ENCODE peak calls at places on chromosomes 7 and 10, in eight cellular contexts. One of them, this sample, is unnamed.

GRCh38 chr10:21527634-21528451 is 2.4 kb upstream of the SKIDA1 start:
- DNase-seq in breast epithelium: no peak
- DNase-seq in pancreas: no peak
- DNase-seq in colonic mucosa: no peak
- DNase-seq in psoas muscle: no peak
- DNase-seq in mesendoderm: no peak
- DNase-seq in Panc1: no peak
- DNase-seq in A549: peak; percentile 76
- DNase-seq in this sample: no peak

GRCh38 chr10:1309969-1310789 is 254.0 kb downstream of the WDR37 start:
- DNase-seq in breast epithelium: no peak
- DNase-seq in pancreas: no peak
- DNase-seq in colonic mucosa: no peak
- DNase-seq in psoas muscle: no peak
- DNase-seq in mesendoderm: peak; percentile 63
- DNase-seq in Panc1: no peak
- DNase-seq in A549: no peak
- DNase-seq in this sample: no peak

GRCh38 chr7:13981070-13981469 is 8.4 kb downstream of the ETV1 start:
- DNase-seq in breast epithelium: peak; percentile 71
- DNase-seq in pancreas: no peak
- DNase-seq in colonic mucosa: peak; percentile 71
- DNase-seq in psoas muscle: no peak
- DNase-seq in mesendoderm: peak; percentile 89
- DNase-seq in Panc1: peak; percentile 86
- DNase-seq in A549: peak; percentile 73
- DNase-seq in this sample: peak; percentile 89

GRCh38 chr10:103168436-103168835 is 24.6 kb downstream of the NT5C2 start:
- DNase-seq in breast epithelium: no peak
- DNase-seq in pancreas: no peak
- DNase-seq in colonic mucosa: no peak
- DNase-seq in psoas muscle: no peak
- DNase-seq in mesendoderm: no peak
- DNase-seq in Panc1: no peak
- DNase-seq in A549: peak; percentile 75
- DNase-seq in this sample: peak; percentile 72

GRCh38 chr10:44650576-44651394 is 260.4 kb upstream of the TMEM72 start:
- DNase-seq in breast epithelium: peak; percentile 24
- DNase-seq in pancreas: no peak
- DNase-seq in colonic mucosa: no peak
- DNase-seq in psoas muscle: no peak
- DNase-seq in mesendoderm: no peak
- DNase-seq in Panc1: no peak
- DNase-seq in A549: no peak
- DNase-seq in this sample: no peak

GRCh38 chr7:105017263-105018051 is 3.5 kb downstream of the KMT2E start:
- DNase-seq in breast epithelium: no peak
- DNase-seq in pancreas: no peak
- DNase-seq in colonic mucosa: no peak
- DNase-seq in psoas muscle: no peak
- DNase-seq in mesendoderm: no peak
- DNase-seq in Panc1: no peak
- DNase-seq in A549: no peak
- DNase-seq in this sample: no peak

GRCh38 chr10:104300736-104301292 is 31.8 kb downstream of the GSTO2 start:
- DNase-seq in breast epithelium: peak; percentile 89
- DNase-seq in pancreas: no peak
- DNase-seq in colonic mucosa: no peak
- DNase-seq in psoas muscle: peak; percentile 79
- DNase-seq in mesendoderm: peak; percentile 85
- DNase-seq in Panc1: no peak
- DNase-seq in A549: peak; percentile 59
- DNase-seq in this sample: no peak

GRCh38 chr10:44386546-44387052 is 1.7 kb upstream of the CXCL12 start:
- DNase-seq in breast epithelium: no peak
- DNase-seq in pancreas: peak; percentile 92
- DNase-seq in colonic mucosa: peak; percentile 46
- DNase-seq in psoas muscle: peak; percentile 74
- DNase-seq in mesendoderm: peak; percentile 76
- DNase-seq in Panc1: no peak
- DNase-seq in A549: peak; percentile 48
- DNase-seq in this sample: no peak

GRCh38 chr7:97307521-97308108 is 190.1 kb downstream of the SDHAF3 start:
- DNase-seq in breast epithelium: no peak
- DNase-seq in pancreas: no peak
- DNase-seq in colonic mucosa: no peak
- DNase-seq in psoas muscle: no peak
- DNase-seq in mesendoderm: no peak
- DNase-seq in Panc1: no peak
- DNase-seq in A549: no peak
- DNase-seq in this sample: no peak

GRCh38 chr10:11748866-11749265 is 6.7 kb downstream of the ECHDC3 start:
- DNase-seq in breast epithelium: no peak
- DNase-seq in pancreas: no peak
- DNase-seq in colonic mucosa: no peak
- DNase-seq in psoas muscle: no peak
- DNase-seq in mesendoderm: no peak
- DNase-seq in Panc1: no peak
- DNase-seq in A549: no peak
- DNase-seq in this sample: no peak

GRCh38 chr10:128286413-128287097 is 160.3 kb upstream of the MKI67 start:
- DNase-seq in breast epithelium: no peak
- DNase-seq in pancreas: no peak
- DNase-seq in colonic mucosa: no peak
- DNase-seq in psoas muscle: no peak
- DNase-seq in mesendoderm: peak; percentile 15
- DNase-seq in Panc1: no peak
- DNase-seq in A549: no peak
- DNase-seq in this sample: no peak

GRCh38 chr7:133888061-133888930 is 238.8 kb upstream of the LRGUK start:
- DNase-seq in breast epithelium: no peak
- DNase-seq in pancreas: no peak
- DNase-seq in colonic mucosa: no peak
- DNase-seq in psoas muscle: no peak
- DNase-seq in mesendoderm: no peak
- DNase-seq in Panc1: no peak
- DNase-seq in A549: no peak
- DNase-seq in this sample: no peak

GRCh38 chr7:41027428-41028115 is 675.3 kb downstream of the INHBA start:
- DNase-seq in breast epithelium: no peak
- DNase-seq in pancreas: no peak
- DNase-seq in colonic mucosa: no peak
- DNase-seq in psoas muscle: no peak
- DNase-seq in mesendoderm: peak; percentile 19
- DNase-seq in Panc1: no peak
- DNase-seq in A549: peak; percentile 9
- DNase-seq in this sample: peak; percentile 29

GRCh38 chr10:50992356-50992866 is 81.9 kb upstream of the PRKG1 start:
- DNase-seq in breast epithelium: no peak
- DNase-seq in pancreas: peak; percentile 58
- DNase-seq in colonic mucosa: no peak
- DNase-seq in psoas muscle: peak; percentile 12
- DNase-seq in mesendoderm: no peak
- DNase-seq in Panc1: no peak
- DNase-seq in A549: no peak
- DNase-seq in this sample: no peak

GRCh38 chr7:148335790-148336189 is 254.8 kb upstream of the C7orf33 start:
- DNase-seq in breast epithelium: no peak
- DNase-seq in pancreas: no peak
- DNase-seq in colonic mucosa: no peak
- DNase-seq in psoas muscle: no peak
- DNase-seq in mesendoderm: peak; percentile 64
- DNase-seq in Panc1: no peak
- DNase-seq in A549: no peak
- DNase-seq in this sample: no peak

GRCh38 chr10:131949041-131949862 is 32.5 kb downstream of the BNIP3 start:
- DNase-seq in breast epithelium: peak; percentile 9
- DNase-seq in pancreas: peak; percentile 78
- DNase-seq in colonic mucosa: no peak
- DNase-seq in psoas muscle: no peak
- DNase-seq in mesendoderm: no peak
- DNase-seq in Panc1: no peak
- DNase-seq in A549: no peak
- DNase-seq in this sample: no peak

GRCh38 chr7:36925207-36925606 is 200.9 kb upstream of the AOAH start:
- DNase-seq in breast epithelium: no peak
- DNase-seq in pancreas: no peak
- DNase-seq in colonic mucosa: no peak
- DNase-seq in psoas muscle: no peak
- DNase-seq in mesendoderm: no peak
- DNase-seq in Panc1: no peak
- DNase-seq in A549: no peak
- DNase-seq in this sample: no peak

GRCh38 chr7:143290293-143290692 is 2.1 kb downstream of the CASP2 start:
- DNase-seq in breast epithelium: no peak
- DNase-seq in pancreas: no peak
- DNase-seq in colonic mucosa: no peak
- DNase-seq in psoas muscle: no peak
- DNase-seq in mesendoderm: no peak
- DNase-seq in Panc1: no peak
- DNase-seq in A549: no peak
- DNase-seq in this sample: no peak

GRCh38 chr7:143287935-143288826 is at the start of gene CASP2:
- DNase-seq in breast epithelium: peak; percentile 97
- DNase-seq in pancreas: peak; percentile 100
- DNase-seq in colonic mucosa: peak; percentile 99
- DNase-seq in psoas muscle: peak; percentile 99
- DNase-seq in mesendoderm: peak; percentile 98
- DNase-seq in Panc1: peak; percentile 72
- DNase-seq in A549: peak; percentile 98
- DNase-seq in this sample: peak; percentile 70

GRCh38 chr7:143288836-143289235 is 685 bp downstream of the CASP2 start:
- DNase-seq in breast epithelium: no peak
- DNase-seq in pancreas: no peak
- DNase-seq in colonic mucosa: no peak
- DNase-seq in psoas muscle: no peak
- DNase-seq in mesendoderm: peak; percentile 48
- DNase-seq in Panc1: no peak
- DNase-seq in A549: no peak
- DNase-seq in this sample: no peak

GRCh38 chr7:143287321-143287934 is 723 bp upstream of the CASP2 start:
- DNase-seq in breast epithelium: no peak
- DNase-seq in pancreas: no peak
- DNase-seq in colonic mucosa: no peak
- DNase-seq in psoas muscle: no peak
- DNase-seq in mesendoderm: no peak
- DNase-seq in Panc1: no peak
- DNase-seq in A549: no peak
- DNase-seq in this sample: no peak

DNA sequence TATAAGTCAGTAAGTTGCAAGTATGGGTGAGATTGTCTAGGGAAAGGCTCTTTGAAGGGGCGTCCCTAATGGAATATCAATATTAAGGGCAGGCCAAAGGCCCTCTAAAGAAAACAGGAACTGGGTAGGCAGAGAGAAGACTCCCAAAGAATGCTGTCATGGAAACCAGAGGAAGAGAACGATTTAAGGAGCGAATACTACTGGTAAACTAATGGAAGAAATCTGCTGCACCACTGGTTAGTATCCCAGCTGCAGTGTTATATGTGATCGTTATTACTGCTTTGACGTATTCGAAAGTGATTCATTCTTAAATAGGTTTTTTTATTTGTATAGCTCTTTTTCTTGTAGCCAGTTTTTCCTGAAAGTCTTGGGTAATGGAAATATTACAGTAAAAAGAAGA is 1.3 kb downstream of the CASP2 start:
- DNase-seq in breast epithelium: no peak
- DNase-seq in pancreas: no peak
- DNase-seq in colonic mucosa: no peak
- DNase-seq in psoas muscle: no peak
- DNase-seq in mesendoderm: no peak
- DNase-seq in Panc1: no peak
- DNase-seq in A549: no peak
- DNase-seq in this sample: no peak
- H3K27ac ChIP-seq in breast epithelium: peak overlapping the region; percentile 97
- H3K27ac ChIP-seq in pancreas: no peak overlapping the region
- H3K27ac ChIP-seq in colonic mucosa: no peak overlapping the region
- H3K27ac ChIP-seq in psoas muscle: peak overlapping the region; percentile 91
- H3K27ac ChIP-seq in mesendoderm: no peak overlapping the region
- H3K27ac ChIP-seq in Panc1: peak overlapping the region; percentile 96
- H3K27ac ChIP-seq in A549: peak overlapping the region; percentile 96
- H3K27ac ChIP-seq in this sample: peak overlapping the region; percentile 69

DNA sequence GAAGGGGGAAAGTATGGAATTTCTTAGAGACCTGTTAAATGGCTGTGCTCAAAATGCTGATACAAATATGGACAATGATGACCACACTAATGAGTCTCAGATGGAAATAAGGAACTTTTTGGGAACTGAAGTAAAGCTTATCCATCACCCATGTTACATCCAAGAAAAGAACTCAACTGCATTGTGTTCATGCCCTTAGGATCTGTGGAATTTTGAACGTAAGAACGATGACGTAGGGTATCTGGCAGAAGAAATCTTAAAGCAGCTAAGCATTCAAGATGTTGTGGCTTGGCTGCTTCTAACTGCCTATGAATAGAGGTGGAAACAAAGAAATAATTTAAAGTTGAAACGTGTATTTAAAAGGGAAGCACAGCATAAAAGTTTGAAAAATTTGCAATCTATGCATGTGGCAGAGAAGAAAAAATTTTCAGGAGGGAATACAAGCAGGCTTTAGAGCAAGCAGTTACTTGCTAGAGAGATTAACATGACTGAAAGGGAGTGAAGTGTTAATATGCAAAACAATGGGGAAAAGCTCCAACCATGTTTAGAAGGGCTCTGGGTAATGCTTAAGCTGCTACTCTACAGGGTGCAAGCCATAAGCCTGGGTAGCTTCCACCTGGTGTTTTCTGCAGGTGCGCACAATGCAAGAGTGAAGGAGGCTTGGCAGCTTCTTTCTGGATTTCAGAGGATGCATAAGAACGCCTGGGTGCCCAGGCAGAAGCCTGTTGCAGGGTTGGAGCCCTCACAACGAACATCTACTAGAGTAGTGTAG is 499.7 kb upstream of the SEMA3D start:
- DNase-seq in breast epithelium: no peak
- DNase-seq in pancreas: no peak
- DNase-seq in colonic mucosa: no peak
- DNase-seq in psoas muscle: no peak
- DNase-seq in mesendoderm: no peak
- DNase-seq in Panc1: no peak
- DNase-seq in A549: no peak
- DNase-seq in this sample: no peak
- H3K27ac ChIP-seq in breast epithelium: no peak overlapping the region
- H3K27ac ChIP-seq in pancreas: no peak overlapping the region
- H3K27ac ChIP-seq in colonic mucosa: no peak overlapping the region
- H3K27ac ChIP-seq in psoas muscle: no peak overlapping the region
- H3K27ac ChIP-seq in mesendoderm: no peak overlapping the region
- H3K27ac ChIP-seq in Panc1: no peak overlapping the region
- H3K27ac ChIP-seq in A549: no peak overlapping the region
- H3K27ac ChIP-seq in this sample: peak overlapping the region; percentile 53

GRCh38 chr7:116797611-116798010 is 64.8 kb upstream of the CAPZA2 start:
- DNase-seq in breast epithelium: no peak
- DNase-seq in pancreas: no peak
- DNase-seq in colonic mucosa: peak; percentile 59
- DNase-seq in psoas muscle: no peak
- DNase-seq in mesendoderm: no peak
- DNase-seq in Panc1: no peak
- DNase-seq in A549: no peak
- DNase-seq in this sample: peak; percentile 77
- H3K27ac ChIP-seq in breast epithelium: no peak overlapping the region
- H3K27ac ChIP-seq in pancreas: no peak overlapping the region
- H3K27ac ChIP-seq in colonic mucosa: peak overlapping the region; percentile 71
- H3K27ac ChIP-seq in psoas muscle: peak overlapping the region; percentile 37
- H3K27ac ChIP-seq in mesendoderm: no peak overlapping the region
- H3K27ac ChIP-seq in Panc1: peak overlapping the region; percentile 48
- H3K27ac ChIP-seq in A549: no peak overlapping the region
- H3K27ac ChIP-seq in this sample: peak overlapping the region; percentile 54

GRCh38 chr7:95788288-95788687 is 15.9 kb downstream of the DYNC1I1 start:
- DNase-seq in breast epithelium: no peak
- DNase-seq in pancreas: no peak
- DNase-seq in colonic mucosa: no peak
- DNase-seq in psoas muscle: no peak
- DNase-seq in mesendoderm: no peak
- DNase-seq in Panc1: no peak
- DNase-seq in A549: no peak
- DNase-seq in this sample: no peak
- H3K27ac ChIP-seq in breast epithelium: no peak overlapping the region
- H3K27ac ChIP-seq in pancreas: no peak overlapping the region
- H3K27ac ChIP-seq in colonic mucosa: no peak overlapping the region
- H3K27ac ChIP-seq in psoas muscle: no peak overlapping the region
- H3K27ac ChIP-seq in mesendoderm: no peak overlapping the region
- H3K27ac ChIP-seq in Panc1: no peak overlapping the region
- H3K27ac ChIP-seq in A549: no peak overlapping the region
- H3K27ac ChIP-seq in this sample: no peak overlapping the region

This sample was measured in epithelial cell of prostate.